ENCODE peak calls at places on chromosomes 12 and 14, in nine cellular contexts. A is left lung; X is stomach; N is mammary epithelial cell; T is suprapubic skin; Z is right cardiac atrium; J is naive thymus-derived CD4-positive, alpha-beta T cell; G is upper lobe of right lung; P is NT2/D1. S is an unnamed sample.

GRCh38 chr14:90396342-90397339 is at the start of gene CALM1:
- DNase-seq in A (peak; percentile 94), G (peak; percentile 97), N (peak; percentile 93), J (peak; percentile 92), T (peak; percentile 95), Z (peak; percentile 92), X (peak; percentile 96), P (peak; percentile 77), S (peak; percentile 90)

GRCh38 chr14:28298156-28298555 is 468.4 kb upstream of the FOXG1 start:
- DNase-seq in P (no peak), N (no peak), J (no peak), X (no peak), G (no peak), A (no peak), Z (no peak), T (no peak), S (no peak)

GRCh38 chr12:5561057-5561456 is 129.1 kb downstream of the NTF3 start:
- DNase-seq in P (no peak), G (no peak), N (no peak), J (no peak), T (no peak), X (no peak), A (no peak), Z (no peak), S (no peak)

GRCh38 chr14:38197761-38198345 is 9.9 kb upstream of the SSTR1 start:
- DNase-seq in G (no peak), P (no peak), N (no peak), Z (no peak), A (no peak), J (no peak), X (no peak), T (no peak), S (no peak)

GRCh38 chr12:72368298-72368697 is 96.1 kb downstream of the TRHDE start:
- DNase-seq in J (no peak), G (no peak), X (no peak), T (no peak), A (no peak), P (no peak), Z (no peak), N (no peak), S (no peak)

GRCh38 chr12:69240625-69240984 is 1.2 kb downstream of the CPSF6 start:
- DNase-seq in Z (no peak), G (no peak), X (no peak), J (peak; percentile 44), P (no peak), T (no peak), N (peak; percentile 19), A (no peak), S (no peak)

GRCh38 chr12:111166779-111167540 is 201.9 kb downstream of the PHETA1 start:
- DNase-seq in Z (peak; percentile 62), G (no peak), A (no peak), T (no peak), X (no peak), N (no peak), P (no peak), J (no peak), S (peak; percentile 23)

GRCh38 chr12:100798799-100799198 is 4.2 kb downstream of the ANO4 start:
- DNase-seq in N (no peak), T (no peak), J (no peak), Z (no peak), P (no peak), A (no peak), G (no peak), X (no peak), S (no peak)

GRCh38 chr12:96811083-96811482 is 96.0 kb upstream of the NEDD1 start:
- DNase-seq in X (no peak), A (no peak), Z (no peak), N (peak; percentile 73), T (no peak), P (no peak), G (no peak), J (no peak), S (no peak)

GRCh38 chr12:105235299-105235746 is 651 bp downstream of the APPL2 start:
- DNase-seq in X (no peak), A (no peak), Z (no peak), P (no peak), G (no peak), T (no peak), N (peak; percentile 64), J (no peak), S (no peak)

GRCh38 chr12:105234197-105234596 is 1.8 kb downstream of the APPL2 start:
- DNase-seq in A (no peak), J (no peak), X (no peak), Z (no peak), G (no peak), T (no peak), N (no peak), P (no peak), S (no peak)

GRCh38 chr12:105231396-105231795 is 4.6 kb downstream of the APPL2 start:
- DNase-seq in N (no peak), X (no peak), T (no peak), G (no peak), J (no peak), P (no peak), A (no peak), Z (no peak), S (no peak)

GRCh38 chr12:105235747-105236476 is at the start of gene APPL2:
- DNase-seq in P (peak; percentile 78), T (peak; percentile 94), X (peak; percentile 91), G (peak; percentile 97), A (peak; percentile 92), J (peak; percentile 61), N (peak; percentile 78), Z (peak; percentile 95), S (peak; percentile 94)

DNA sequence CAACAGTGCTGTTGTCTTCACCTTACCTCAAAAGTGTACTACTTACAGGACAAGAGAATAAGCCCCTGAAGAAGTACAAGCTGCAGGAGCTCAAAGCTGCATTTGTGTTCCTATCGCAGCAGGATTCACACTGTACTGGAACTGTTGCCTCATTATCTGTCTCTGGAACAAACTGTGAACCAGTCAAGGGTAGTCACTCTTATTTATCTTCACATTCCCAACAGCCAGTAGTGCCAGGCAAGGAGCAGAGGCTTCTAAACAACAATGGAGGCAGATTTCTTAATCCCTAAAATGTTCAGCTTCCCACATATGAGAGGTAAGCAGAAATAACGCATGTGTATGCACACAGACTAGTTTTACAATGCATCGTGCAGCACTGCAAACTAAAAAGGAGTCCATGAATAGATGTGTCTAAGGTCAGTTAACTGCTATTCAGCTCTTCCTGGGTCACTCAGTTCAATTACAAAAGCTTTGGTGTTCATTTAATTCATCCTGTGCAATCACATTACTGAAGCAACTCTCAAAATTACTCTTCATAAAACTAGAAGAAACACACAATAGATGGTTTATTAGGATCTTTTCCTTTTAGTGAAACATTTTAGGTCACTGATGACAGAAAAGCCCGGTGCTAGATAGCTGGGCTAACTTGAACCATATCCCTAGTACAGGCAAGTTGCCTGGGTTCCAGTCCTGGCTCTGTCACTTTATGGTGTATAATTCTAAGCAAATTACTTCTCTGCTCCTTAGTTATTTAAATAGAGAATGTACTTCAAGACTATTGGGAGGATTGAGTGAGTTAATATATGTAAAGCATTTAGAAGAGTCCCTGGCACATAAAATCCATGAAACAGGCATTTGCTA is 2.7 kb downstream of the APPL2 start:
- DNase-seq in N (no peak), P (no peak), Z (no peak), G (no peak), X (no peak), J (no peak), A (no peak), T (no peak), S (no peak)
- H3K4me1 ChIP-seq in N (peaks cover 21% of the 10 kb centered on the region), P (no peaks in the 10 kb centered on the region), Z (peaks cover 3% of the 10 kb centered on the region), G (peaks cover 49% of the 10 kb centered on the region), X (peaks cover 76% of the 10 kb centered on the region), J (peaks cover 29% of the 10 kb centered on the region), A (peaks cover 62% of the 10 kb centered on the region), T (peaks cover 73% of the 10 kb centered on the region), S (peaks cover 24% of the 10 kb centered on the region)

GRCh38 chr12:53994268-53994690 is 5.7 kb upstream of the HOXC9 start:
- DNase-seq in A (no peak), N (no peak), J (no peak), Z (no peak), P (no peak), X (no peak), T (no peak), G (no peak), S (no peak)

GRCh38 chr12:53996188-53996885 is 3.6 kb upstream of the HOXC9 start:
- DNase-seq in T (no peak), X (no peak), J (no peak), G (no peak), A (no peak), P (no peak), N (no peak), Z (no peak), S (no peak)

GRCh38 chr12:53993397-53994267 is 6.3 kb upstream of the HOXC9 start:
- DNase-seq in A (no peak), J (no peak), P (no peak), Z (no peak), G (no peak), X (no peak), N (no peak), T (no peak), S (no peak)

GRCh38 chr12:53995311-53996187 is 4.4 kb upstream of the HOXC9 start:
- DNase-seq in A (no peak), P (no peak), G (no peak), Z (no peak), T (peak; percentile 83), N (peak; percentile 62), X (peak; percentile 40), J (no peak), S (no peak)

DNA sequence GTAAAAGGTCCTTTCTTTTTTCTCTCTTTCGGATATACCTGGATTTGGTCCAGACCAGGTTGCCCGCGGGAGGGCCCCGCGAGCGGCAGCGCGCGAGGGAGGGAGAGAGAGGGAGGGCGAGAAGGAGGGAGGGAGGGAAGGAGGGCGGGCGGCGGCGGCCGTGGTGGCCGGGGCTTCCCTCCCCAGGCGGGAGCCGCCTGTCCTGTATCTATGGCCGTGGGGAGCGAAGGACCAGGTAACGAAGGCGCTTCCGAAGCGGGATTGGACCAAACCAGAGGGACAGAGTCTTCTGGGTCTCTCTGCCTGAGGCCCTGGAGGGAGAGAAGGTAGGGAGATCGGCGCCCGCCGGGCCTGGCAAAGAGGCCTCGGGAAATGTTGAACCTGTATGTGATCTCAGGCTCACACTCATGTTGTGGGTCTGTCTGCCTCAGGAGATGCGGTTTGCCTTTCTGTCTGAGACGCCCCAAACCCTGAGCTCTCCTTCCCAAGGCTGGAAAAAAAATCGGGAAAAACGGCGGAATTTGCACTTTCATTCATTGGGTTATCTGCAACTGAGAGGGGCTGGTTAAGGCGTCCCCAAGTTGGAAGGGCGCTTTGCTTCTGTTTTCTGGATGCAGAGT is 5.2 kb upstream of the HOXC9 start:
- DNase-seq in P (no peak), T (no peak), X (no peak), A (no peak), G (no peak), N (peak; percentile 30), Z (no peak), J (no peak), S (no peak)
- H3K4me3 ChIP-seq in P (no peak overlapping the region), T (peak overlapping the region; percentile 67), X (peak overlapping the region; percentile 55), A (peak overlapping the region; percentile 41), G (peak overlapping the region; percentile 52), N (peak overlapping the region; percentile 29), Z (peak overlapping the region; percentile 71), J (peak overlapping the region; percentile 62), S (peak overlapping the region; percentile 27)

GRCh38 chr14:61375218-61375617 is 53.8 kb downstream of the PRKCH start:
- DNase-seq in G (no peak), N (no peak), P (no peak), A (no peak), T (no peak), Z (no peak), X (no peak), J (no peak), S (no peak)
- H3K4me1 ChIP-seq in G (peaks cover 5% of the 10 kb centered on the region), N (no peaks in the 10 kb centered on the region), P (no peaks in the 10 kb centered on the region), A (peaks cover 10% of the 10 kb centered on the region), T (no peaks in the 10 kb centered on the region), Z (peaks cover 2% of the 10 kb centered on the region), X (no peaks in the 10 kb centered on the region), J (peaks cover 58% of the 10 kb centered on the region), S (no peaks in the 10 kb centered on the region)

GRCh38 chr14:61704554-61704953 is 9.2 kb downstream of the HIF1A start:
- DNase-seq in J (no peak), A (no peak), G (no peak), Z (no peak), N (no peak), X (no peak), T (no peak), P (no peak), S (no peak)
- H3K4me3 ChIP-seq in J (no peak overlapping the region), A (no peak overlapping the region), G (no peak overlapping the region), Z (no peak overlapping the region), N (no peak overlapping the region), X (no peak overlapping the region), T (no peak overlapping the region), P (no peak overlapping the region), S (no peak overlapping the region)

S was measured in thyroid gland.